ENCODE peak calls at places on chromosome 10, in six cellular contexts. D is brain microvascular endothelial cell, N is ascending aorta, S is BJ, P is upper lobe of right lung, A is IMR-90. Z is an unnamed sample. For H3K36me3, the result is how much of the 10 kb centered on the place peaks cover.

GRCh38 chr10:117214401-117214800 is 17.1 kb downstream of the KCNK18 start:
- DNase-seq in S (no peak), N (no peak), D (peak), A (peak), P (no peak), Z (no peak)

GRCh38 chr10:82932426-82932825 is 1057.4 kb downstream of the NRG3 start:
- DNase-seq in P (no peak), D (no peak), N (no peak), S (no peak), A (no peak), Z (no peak)

GRCh38 chr10:78759448-78760120 is 309.2 kb upstream of the ZMIZ1 start:
- DNase-seq in P (peak), A (no peak), N (no peak), D (no peak), S (no peak), Z (no peak)

GRCh38 chr10:109701583-109702215 is 221.6 kb downstream of the XPNPEP1 start:
- DNase-seq in S (no peak), A (no peak), D (no peak), N (no peak), P (no peak), Z (peak)

GRCh38 chr10:132363921-132364593 is 32.1 kb downstream of the LRRC27 start:
- DNase-seq in A (no peak), S (no peak), D (no peak), N (no peak), P (peak), Z (no peak)

GRCh38 chr10:33566001-33566400 is 231.5 kb upstream of the NRP1 start:
- DNase-seq in S (no peak), A (no peak), P (no peak), D (no peak), N (no peak), Z (no peak)

GRCh38 chr10:62395892-62396291 is 21.7 kb downstream of the ZNF365 start:
- DNase-seq in A (no peak), N (no peak), P (no peak), D (no peak), S (no peak), Z (no peak)

GRCh38 chr10:27506280-27506679 is 2.2 kb downstream of the RAB18 start:
- DNase-seq in S (no peak), N (no peak), D (peak), A (peak), P (no peak), Z (no peak)

GRCh38 chr10:46547881-46548780 is 8.3 kb downstream of the GPRIN2 start:
- DNase-seq in N (peak), D (no peak), P (peak), A (peak), S (no peak), Z (no peak)

GRCh38 chr10:89659185-89660131 is 14.4 kb upstream of the PANK1 start:
- DNase-seq in P (no peak), N (no peak), A (peak), S (peak), D (peak), Z (peak)

GRCh38 chr10:99345350-99345749 is 16.2 kb downstream of the CNNM1 start:
- DNase-seq in P (no peak), S (peak), N (no peak), A (peak), D (no peak), Z (peak)

GRCh38 chr10:98030991-98031431 is 590 bp upstream of the CRTAC1 start:
- DNase-seq in D (no peak), N (no peak), P (no peak), S (no peak), A (no peak), Z (no peak)

GRCh38 chr10:127320176-127320575 is 123.8 kb upstream of the INSYN2A start:
- DNase-seq in A (no peak), P (no peak), D (no peak), N (no peak), S (no peak), Z (no peak)

GRCh38 chr10:96910488-96911395 is 78.6 kb downstream of the LCOR start:
- DNase-seq in P (no peak), D (peak), N (no peak), A (peak), S (no peak), Z (no peak)

GRCh38 chr10:77117501-77117900 is 520.1 kb downstream of the KCNMA1 start:
- DNase-seq in N (no peak), A (peak), P (no peak), S (no peak), D (no peak), Z (no peak)

GRCh38 chr10:132685121-132685891 is 100.6 kb downstream of the NKX6-2 start:
- DNase-seq in A (peak), S (peak), N (peak), P (peak), D (peak), Z (no peak)

GRCh38 chr10:6667679-6668270 is 87.7 kb upstream of the PRKCQ start:
- DNase-seq in D (peak), N (no peak), S (no peak), P (no peak), A (peak), Z (peak)

GRCh38 chr10:110530131-110530831 is 32.6 kb downstream of the DUSP5 start:
- DNase-seq in P (peak), D (peak), A (no peak), N (no peak), S (no peak), Z (peak)

GRCh38 chr10:108424656-108425055 is 1260.2 kb upstream of the SORCS1 start:
- DNase-seq in D (peak), P (no peak), S (no peak), A (peak), N (no peak), Z (no peak)

GRCh38 chr10:77334501-77334900 is 303.1 kb downstream of the KCNMA1 start:
- DNase-seq in N (no peak), A (no peak), D (no peak), P (no peak), S (no peak), Z (no peak)

GRCh38 chr10:75776738-75777504 is 345.5 kb downstream of the LRMDA start:
- DNase-seq in A (no peak), P (no peak), N (no peak), D (no peak), S (no peak), Z (no peak)

GRCh38 chr10:23110722-23111660 is 15.6 kb downstream of the MSRB2 start:
- DNase-seq in P (no peak), D (no peak), A (no peak), S (no peak), N (no peak), Z (no peak)

GRCh38 chr10:30818010-30818660 is 188.6 kb upstream of the LYZL2 start:
- DNase-seq in A (peak), P (no peak), D (peak), S (no peak), N (peak), Z (peak)

GRCh38 chr10:90028312-90028711 is 326.9 kb downstream of the KIF20B start:
- DNase-seq in D (no peak), A (no peak), N (no peak), P (no peak), S (no peak), Z (no peak)

GRCh38 chr10:103879409-103879808 is 24.0 kb upstream of the SH3PXD2A start:
- DNase-seq in N (no peak), A (no peak), D (no peak), S (no peak), P (no peak), Z (no peak)

GRCh38 chr10:103884681-103885139 is 29.3 kb upstream of the SH3PXD2A start:
- DNase-seq in P (no peak), A (peak), D (peak), N (no peak), S (no peak), Z (peak)

GRCh38 chr10:103879831-103880230 is 24.5 kb upstream of the SH3PXD2A start:
- DNase-seq in D (no peak), S (no peak), N (no peak), A (no peak), P (no peak), Z (no peak)

GRCh38 chr10:103881420-103882284 is 26.3 kb upstream of the SH3PXD2A start:
- DNase-seq in N (no peak), A (no peak), P (no peak), D (no peak), S (no peak), Z (no peak)

GRCh38 chr10:103882285-103883007 is 27.1 kb upstream of the SH3PXD2A start:
- DNase-seq in S (no peak), P (no peak), D (no peak), N (no peak), A (no peak), Z (no peak)
- H3K4me3 ChIP-seq in S (no peak), P (no peak), D (no peak), N (no peak), A (no peak), Z (no peak)

DNA sequence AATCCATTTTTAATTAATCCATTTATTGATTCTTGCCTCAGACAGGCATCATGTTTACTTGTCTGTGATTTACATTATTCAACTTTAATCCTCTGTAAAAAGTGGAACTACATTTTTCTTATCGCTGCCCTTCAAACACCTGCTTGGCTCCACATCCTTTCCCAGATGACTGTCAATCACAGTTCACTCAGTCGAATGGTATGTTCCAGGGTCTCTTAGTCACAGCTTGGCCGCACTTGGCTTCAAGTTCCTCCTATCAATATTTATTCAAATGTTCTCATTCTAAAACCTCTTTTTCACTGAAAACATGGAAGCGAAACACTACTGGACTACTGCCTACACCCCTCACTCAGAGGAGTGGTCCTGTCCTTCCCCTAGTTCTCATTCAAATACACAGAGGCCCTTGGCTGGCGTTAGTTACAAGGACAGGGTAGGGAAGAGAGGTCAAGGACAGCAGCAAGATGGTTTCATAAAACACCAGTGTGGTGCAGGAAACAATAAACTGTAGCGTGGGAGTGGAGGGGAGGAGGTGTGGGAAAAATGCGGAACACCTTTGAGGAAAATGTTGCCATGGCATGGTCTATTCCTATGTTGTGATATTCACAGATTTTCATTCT is 143.2 kb downstream of the USP6NL start:
- DNase-seq in S (no peak), P (no peak), A (peak), N (no peak), D (peak), Z (no peak)
- H3K36me3 ChIP-seq in S (under half), P (under half), A (under half), N (under half), D (under half), Z (under half)

DNA sequence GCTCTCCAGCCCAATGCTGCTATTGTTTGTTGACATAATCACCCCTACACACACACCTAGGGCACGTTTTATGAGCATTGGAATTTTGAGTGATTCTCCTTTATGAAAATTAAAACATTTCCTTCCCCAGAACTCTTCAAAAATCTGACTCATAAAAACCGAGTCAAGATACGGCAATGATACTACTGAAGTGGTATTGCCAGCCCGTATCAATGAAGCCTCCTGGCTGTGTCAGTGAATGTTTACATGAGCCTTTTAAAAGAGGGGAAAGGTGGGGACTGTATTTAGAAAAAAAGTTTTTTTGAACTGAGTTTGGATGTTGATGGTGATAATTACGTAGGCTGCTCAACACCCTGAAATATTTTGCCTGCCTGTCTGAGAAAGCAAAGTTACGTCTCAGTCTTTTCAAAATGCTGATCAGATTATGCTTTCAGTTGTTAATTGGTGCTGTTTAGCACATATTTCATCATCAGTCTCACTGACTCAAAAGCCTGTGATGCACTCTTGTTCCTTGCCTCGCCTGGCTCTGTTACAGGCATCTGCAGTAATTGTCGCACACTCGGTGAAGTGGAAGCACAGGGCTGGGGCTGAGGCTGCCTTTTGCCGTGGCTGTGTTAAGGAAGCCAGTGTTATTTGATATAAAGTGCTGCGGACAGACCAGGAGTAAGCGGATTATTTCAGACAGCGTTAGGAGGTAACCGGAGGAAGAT is 157.4 kb upstream of the TCF7L2 start:
- DNase-seq in S (peak), P (no peak), D (no peak), N (peak), A (peak), Z (peak)
- H3K4me3 ChIP-seq in S (no peak), P (no peak), D (no peak), N (peak), A (no peak), Z (no peak)

DNA sequence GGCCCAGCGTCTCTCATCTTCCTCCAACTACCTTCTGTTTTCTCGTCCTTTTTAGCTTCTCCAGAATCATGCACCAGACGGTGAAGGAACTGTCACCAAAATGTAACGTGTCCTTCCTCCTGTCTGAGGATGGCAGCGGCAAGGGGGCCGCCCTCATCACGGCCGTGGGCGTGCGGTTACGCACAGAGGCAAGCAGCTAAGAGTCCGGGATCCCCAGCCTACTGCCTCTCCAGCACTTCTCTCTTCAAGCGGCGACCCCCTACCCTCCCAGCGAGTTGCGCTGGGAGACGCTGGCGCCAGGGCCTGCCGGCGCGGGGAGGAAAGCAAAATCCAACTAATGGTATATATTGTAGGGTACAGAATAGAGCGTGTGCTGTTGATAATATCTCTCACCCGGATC is 15.8 kb downstream of the TACR2 start:
- DNase-seq in S (no peak), A (no peak), P (no peak), D (no peak), N (no peak), Z (no peak)
- H3K36me3 ChIP-seq in S (under half), A (under half), P (half or more), D (under half), N (half or more), Z (under half)

GRCh38 chr10:15859865-15860691 is at the start of gene MINDY3:
- DNase-seq in D (peak), N (peak), P (peak), A (peak), S (peak), Z (peak)

GRCh38 chr10:15858895-15859294 is 1.4 kb downstream of the MINDY3 start:
- DNase-seq in A (no peak), N (no peak), P (no peak), S (no peak), D (no peak), Z (no peak)

GRCh38 chr10:15859531-15859864 is 809 bp downstream of the MINDY3 start:
- DNase-seq in N (no peak), S (no peak), A (no peak), P (no peak), D (no peak), Z (no peak)

GRCh38 chr10:15856328-15857000 is 3.8 kb downstream of the MINDY3 start:
- DNase-seq in P (no peak), A (no peak), S (peak), D (no peak), N (no peak), Z (no peak)

GRCh38 chr10:15857001-15857608 is 3.2 kb downstream of the MINDY3 start:
- DNase-seq in N (no peak), A (no peak), P (no peak), S (peak), D (no peak), Z (no peak)
- H3K4me3 ChIP-seq in N (no peak), A (no peak), P (no peak), S (no peak), D (no peak), Z (no peak)

DNA sequence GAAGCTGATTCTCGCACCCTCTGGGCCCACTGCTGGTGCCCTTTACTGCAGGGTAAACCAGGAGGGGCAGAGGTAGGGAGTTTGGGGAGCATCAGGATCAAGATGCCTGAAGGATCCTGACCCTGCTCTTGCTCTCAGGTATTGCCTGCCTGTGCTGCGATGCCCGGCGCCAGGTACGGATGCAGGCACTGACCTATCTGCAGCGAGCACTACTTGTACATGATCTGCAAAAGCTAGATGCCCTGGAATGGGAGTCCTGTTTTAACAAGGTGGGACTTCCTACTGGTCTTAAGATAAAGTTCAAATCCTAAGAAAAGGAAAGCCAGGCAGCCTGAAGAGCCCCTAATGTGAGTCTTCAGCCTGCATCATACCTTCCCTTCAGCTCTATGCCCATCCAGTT is 16.1 kb upstream of the NFKB2 start:
- DNase-seq in N (no peak), P (no peak), D (no peak), A (no peak), S (no peak), Z (no peak)
- H3K36me3 ChIP-seq in N (half or more), P (half or more), D (half or more), A (half or more), S (under half), Z (under half)

DNA sequence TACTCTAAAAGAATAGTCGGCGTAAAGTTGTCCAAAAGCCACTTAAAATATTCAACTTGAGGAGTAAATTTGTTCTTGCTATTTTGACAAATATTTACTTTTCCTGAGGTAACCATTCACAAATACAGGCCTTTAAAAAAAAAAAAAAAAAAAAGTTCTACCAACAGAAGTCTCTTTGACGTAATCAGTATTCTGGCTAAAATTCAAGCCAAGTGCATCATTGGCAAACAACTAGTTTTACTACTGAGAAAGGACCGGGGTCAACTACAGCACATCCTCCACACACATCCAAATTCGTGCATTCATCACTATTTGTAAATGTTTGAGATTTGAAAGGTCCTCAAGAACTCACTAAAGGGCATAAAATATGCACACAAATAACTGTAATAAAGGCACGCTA is 2.0 kb downstream of the OAT start:
- DNase-seq in A (peak), P (no peak), D (no peak), N (no peak), S (no peak), Z (no peak)
- H3K4me3 ChIP-seq in A (no peak), P (no peak), D (no peak), N (peak), S (no peak), Z (peak)

GRCh38 chr10:129848084-129848483 is 116.0 kb downstream of the EBF3 start:
- DNase-seq in D (no peak), A (no peak), N (peak), P (no peak), S (no peak), Z (no peak)
- H3K36me3 ChIP-seq in D (under half), A (under half), N (under half), P (under half), S (under half), Z (under half)

DNA sequence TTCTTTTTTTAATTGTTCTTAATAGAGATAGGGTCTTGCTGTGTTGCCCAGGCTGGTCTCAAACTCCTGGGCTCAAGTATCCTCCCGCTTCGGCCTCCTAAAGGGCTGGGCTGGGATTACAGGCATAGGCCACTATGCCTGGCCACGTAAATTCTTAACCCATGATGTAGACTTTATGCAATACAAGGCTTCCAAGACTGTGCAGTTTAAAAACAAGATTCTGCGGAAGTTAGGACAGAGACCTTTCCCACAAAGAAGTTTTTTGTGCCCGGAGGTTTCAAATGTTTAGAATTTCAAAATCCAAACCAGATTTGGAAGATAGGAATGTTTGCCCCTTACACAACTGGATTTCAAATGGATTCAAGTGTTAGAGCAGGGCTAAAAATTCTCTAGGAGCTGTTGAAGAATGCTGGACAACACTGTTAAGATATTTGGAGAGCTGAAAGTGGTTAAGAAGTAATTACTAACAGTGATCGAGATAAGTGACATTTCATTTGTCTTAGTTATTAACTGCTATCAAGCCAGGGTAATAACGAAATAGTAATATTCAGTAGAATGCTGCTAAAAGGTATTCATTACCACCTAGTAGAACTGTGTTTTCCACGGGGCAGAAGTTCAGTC is 7.4 kb downstream of the APBB1IP start:
- DNase-seq in S (peak), N (no peak), A (no peak), P (no peak), D (no peak), Z (no peak)
- H3K4me3 ChIP-seq in S (no peak), N (no peak), A (no peak), P (no peak), D (no peak), Z (no peak)

DNA sequence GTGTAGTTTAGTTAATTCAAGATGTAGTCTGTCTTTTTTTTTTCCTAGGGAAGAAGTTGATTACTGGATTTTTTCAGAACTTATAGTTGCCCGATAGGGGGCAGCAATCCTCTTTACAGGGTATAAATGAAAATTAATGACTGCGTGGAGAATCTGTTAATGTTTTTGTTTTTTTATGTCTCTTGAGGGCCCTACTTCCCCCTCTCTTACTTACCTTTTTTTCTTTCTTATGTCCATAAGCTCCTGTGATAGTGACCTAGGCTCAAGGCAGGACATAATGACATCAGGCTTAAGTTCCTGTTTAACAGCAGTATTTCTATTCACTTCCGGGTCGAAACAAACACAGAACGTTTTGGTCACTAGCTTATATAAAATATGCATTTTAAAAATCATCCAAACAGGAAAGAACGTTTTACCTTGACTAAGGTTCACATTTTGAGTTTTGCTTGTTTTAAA is 18.8 kb downstream of the CDC123 start:
- DNase-seq in P (no peak), A (peak), D (peak), S (no peak), N (no peak), Z (no peak)
- H3K36me3 ChIP-seq in P (half or more), A (under half), D (half or more), S (under half), N (under half), Z (half or more)